ENCODE peak calls at places on chromosomes 2 and 18, in eight cellular contexts. Y is A549, E is cardiac muscle cell, B is aorta, L is MM.1S, S is lung, K is hepatocyte, G is upper lobe of right lung. A is an unnamed sample.

GRCh38 chr2:238379096-238379810 is 47.5 kb upstream of the ASB1 start:
- DNase-seq in G (no peak), Y (no peak), E (no peak), B (peak; percentile 79), S (no peak), K (no peak), L (no peak), A (peak; percentile 48)

GRCh38 chr18:49565656-49566055 is 3.8 kb downstream of the LIPG start:
- DNase-seq in K (no peak), B (no peak), E (no peak), G (no peak), Y (no peak), S (peak; percentile 36), L (no peak), A (no peak)

GRCh38 chr2:232525796-232526195 is at the start of gene CHRND:
- DNase-seq in S (no peak), G (no peak), Y (peak; percentile 15), B (no peak), K (peak; percentile 55), L (no peak), E (peak; percentile 36), A (no peak)

GRCh38 chr2:146481629-146482028 is 1363.2 kb upstream of the ACVR2A start:
- DNase-seq in B (no peak), Y (no peak), L (no peak), G (no peak), E (no peak), S (no peak), K (no peak), A (no peak)

GRCh38 chr2:171260471-171261424 is 100.1 kb upstream of the TLK1 start:
- DNase-seq in L (peak; percentile 37), E (no peak), G (no peak), B (no peak), Y (no peak), K (no peak), S (no peak), A (no peak)

GRCh38 chr2:3468296-3468988 is 50.9 kb downstream of the ADI1 start:
- DNase-seq in S (no peak), G (peak; percentile 56), Y (no peak), B (peak; percentile 21), L (no peak), E (no peak), K (no peak), A (no peak)

GRCh38 chr18:75346671-75347070 is 80.8 kb downstream of the SMIM21 start:
- DNase-seq in K (no peak), Y (no peak), G (no peak), E (no peak), L (no peak), S (no peak), B (no peak), A (no peak)

GRCh38 chr18:74233933-74234325 is 57.8 kb downstream of the CYB5A start:
- DNase-seq in B (no peak), K (no peak), S (no peak), L (no peak), G (no peak), E (no peak), Y (no peak), A (no peak)

GRCh38 chr2:144453486-144454158 is 66.3 kb downstream of the ZEB2 start:
- DNase-seq in S (no peak), Y (no peak), G (no peak), L (no peak), B (no peak), K (no peak), E (no peak), A (no peak)

GRCh38 chr2:213238753-213239591 is 45.3 kb upstream of the SPAG16 start:
- DNase-seq in L (no peak), E (no peak), Y (peak; percentile 5), K (peak; percentile 14), G (no peak), B (peak; percentile 30), S (peak; percentile 38), A (no peak)

GRCh38 chr18:22840606-22841144 is 92.5 kb upstream of the RBBP8 start:
- DNase-seq in B (no peak), S (no peak), E (no peak), Y (no peak), G (no peak), K (no peak), L (no peak), A (no peak)

GRCh38 chr2:85981579-85982247 is 92.9 kb upstream of the ST3GAL5 start:
- DNase-seq in G (no peak), B (no peak), K (no peak), Y (no peak), E (no peak), L (no peak), S (no peak), A (no peak)

GRCh38 chr2:138589663-138590062 is 88.1 kb downstream of the SPOPL start:
- DNase-seq in S (no peak), E (no peak), Y (no peak), G (no peak), B (no peak), K (no peak), L (no peak), A (no peak)

GRCh38 chr2:133063792-133064191 is 393.8 kb upstream of the LYPD1 start:
- DNase-seq in Y (no peak), E (peak; percentile 85), S (no peak), K (peak; percentile 70), L (peak; percentile 34), B (no peak), G (no peak), A (no peak)

GRCh38 chr2:284896-285492 is 2.9 kb downstream of the ALKAL2 start:
- DNase-seq in G (no peak), B (no peak), E (no peak), S (no peak), K (no peak), L (no peak), Y (no peak), A (no peak)

GRCh38 chr2:241354668-241355658 is 1.1 kb upstream of the FARP2 start:
- DNase-seq in B (peak; percentile 89), K (peak; percentile 91), Y (peak; percentile 46), G (peak; percentile 96), E (peak; percentile 84), S (peak; percentile 88), L (peak; percentile 74), A (peak; percentile 72)

GRCh38 chr2:58925676-58926081 is 684.6 kb upstream of the FANCL start:
- DNase-seq in L (no peak), G (no peak), E (no peak), B (no peak), S (no peak), K (no peak), Y (no peak), A (no peak)

GRCh38 chr2:165898381-165898780 is 55.2 kb downstream of the TTC21B start:
- DNase-seq in B (no peak), K (no peak), Y (no peak), S (no peak), E (no peak), G (no peak), L (no peak), A (no peak)

GRCh38 chr2:234422895-234423505 is 73.9 kb downstream of the ARL4C start:
- DNase-seq in K (no peak), G (no peak), L (no peak), S (no peak), E (no peak), B (no peak), Y (no peak), A (peak; percentile 88)

GRCh38 chr18:30245756-30246515 is 796.6 kb downstream of the DSC3 start:
- DNase-seq in K (no peak), G (no peak), B (no peak), S (no peak), L (no peak), Y (no peak), E (no peak), A (no peak)

DNA sequence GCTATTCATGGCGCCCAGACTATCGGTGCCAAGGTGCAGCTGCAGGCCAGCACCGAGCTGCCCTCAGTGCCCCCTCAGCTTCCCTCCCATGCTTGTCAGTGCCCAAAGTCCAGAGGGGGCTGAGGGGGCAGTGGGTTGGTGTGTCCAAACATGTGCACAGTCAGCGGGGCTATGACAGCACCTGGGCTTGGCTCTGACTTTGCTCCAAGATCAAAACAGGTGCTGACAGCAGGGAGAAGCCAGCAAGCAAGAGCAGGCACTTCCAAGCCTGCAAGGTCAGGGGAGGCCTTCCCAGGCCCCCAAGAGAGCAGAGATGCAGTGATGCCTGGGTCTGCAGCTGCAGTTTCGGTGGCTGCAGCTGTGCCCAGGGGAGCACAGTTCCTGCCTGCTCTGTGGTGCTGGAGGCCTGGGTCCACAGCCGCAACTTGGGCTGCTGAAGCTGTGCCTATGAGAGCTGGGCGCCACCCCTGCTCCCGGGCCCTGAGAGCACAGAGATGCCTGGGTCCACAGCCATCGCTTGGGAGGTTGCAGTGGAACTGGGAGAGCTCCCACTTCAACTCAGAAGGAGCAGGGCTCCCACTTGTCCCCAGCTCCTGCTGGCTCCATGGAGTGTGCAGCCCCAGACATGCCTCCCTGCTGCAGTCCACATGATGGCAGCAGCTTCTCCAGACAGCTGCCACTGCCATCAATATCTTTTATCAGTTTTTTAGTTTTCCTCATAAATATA is 775.3 kb upstream of the POU3F3 start:
- DNase-seq in E (no peak), Y (no peak), K (peak; percentile 18), G (no peak), L (no peak), B (no peak), S (no peak), A (peak; percentile 7)
- H3K9me3 ChIP-seq in E (no peaks in the 10 kb centered on the region), Y (no peaks in the 10 kb centered on the region), K (no peaks in the 10 kb centered on the region), G (no peaks in the 10 kb centered on the region), L (no peaks in the 10 kb centered on the region), B (no peaks in the 10 kb centered on the region), S (no peaks in the 10 kb centered on the region), A (no peaks in the 10 kb centered on the region)

GRCh38 chr18:65922103-65922502 is 171.3 kb downstream of the CDH7 start:
- DNase-seq in B (no peak), L (no peak), K (no peak), G (no peak), Y (no peak), S (no peak), E (no peak), A (no peak)
- H3K4me1 ChIP-seq in B (no peaks in the 10 kb centered on the region), L (no peaks in the 10 kb centered on the region), K (no peaks in the 10 kb centered on the region), G (no peaks in the 10 kb centered on the region), Y (no peaks in the 10 kb centered on the region), S (no peaks in the 10 kb centered on the region), E (no peaks in the 10 kb centered on the region), A (no peaks in the 10 kb centered on the region)

GRCh38 chr2:42777883-42778805 is 14.2 kb upstream of the OXER1 start:
- DNase-seq in L (no peak), B (peak; percentile 60), E (no peak), K (no peak), Y (no peak), S (no peak), G (no peak), A (no peak)
- H3K9me3 ChIP-seq in L (no peaks in the 10 kb centered on the region), B (no peaks in the 10 kb centered on the region), E (no peaks in the 10 kb centered on the region), K (no peaks in the 10 kb centered on the region), Y (peaks cover 6% of the 10 kb centered on the region), S (no peaks in the 10 kb centered on the region), G (no peaks in the 10 kb centered on the region), A (no peaks in the 10 kb centered on the region)

DNA sequence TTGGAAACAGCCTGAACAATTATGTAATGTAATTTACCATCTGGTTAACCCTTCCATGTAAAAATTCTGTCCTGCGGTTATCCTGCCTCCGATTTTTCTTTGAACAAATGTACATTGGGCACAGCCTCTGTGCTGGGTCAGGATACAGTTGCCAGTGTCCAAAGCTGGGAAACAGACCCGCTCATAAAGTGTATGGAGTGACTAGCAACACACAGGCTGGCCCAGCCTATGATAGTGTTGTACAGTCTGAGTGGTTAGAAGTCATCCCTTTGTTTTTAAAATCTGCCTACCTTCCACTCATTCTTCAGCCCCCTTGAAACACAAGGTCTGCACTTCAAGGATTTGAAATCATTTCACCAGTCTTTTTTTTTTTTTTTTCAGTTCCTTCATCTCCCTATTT is 50.1 kb downstream of the FEZ2 start:
- DNase-seq in K (no peak), L (no peak), B (no peak), E (no peak), G (no peak), Y (no peak), S (no peak), A (no peak)
- H3K4me1 ChIP-seq in K (no peaks in the 10 kb centered on the region), L (no peaks in the 10 kb centered on the region), B (no peaks in the 10 kb centered on the region), E (peaks cover 20% of the 10 kb centered on the region), G (no peaks in the 10 kb centered on the region), Y (peaks cover 16% of the 10 kb centered on the region), S (no peaks in the 10 kb centered on the region), A (no peaks in the 10 kb centered on the region)